ENCODE peak calls at places on chromosomes 12 and 14, in five cellular contexts. One of them, this sample, is unnamed.

GRCh38 chr14:54784657-54785056 is 118.0 kb downstream of the GCH1 start:
- DNase-seq in mesenchymal stem cell: no peak
- DNase-seq in H9: no peak
- DNase-seq in H1: no peak
- DNase-seq in neuronal stem cell: no peak
- DNase-seq in this sample: no peak

GRCh38 chr12:1830401-1830845 is 10.1 kb downstream of the LRTM2 start:
- DNase-seq in neuronal stem cell: no peak
- DNase-seq in mesenchymal stem cell: no peak
- DNase-seq in H1: no peak
- DNase-seq in H9: no peak
- DNase-seq in this sample: no peak

GRCh38 chr14:25909361-25909760 is 688.5 kb downstream of the NOVA1 start:
- DNase-seq in neuronal stem cell: no peak
- DNase-seq in H9: no peak
- DNase-seq in mesenchymal stem cell: no peak
- DNase-seq in H1: no peak
- DNase-seq in this sample: no peak

GRCh38 chr14:105419305-105420091 is at the start of gene MTA1:
- DNase-seq in neuronal stem cell: peak
- DNase-seq in H1: no peak
- DNase-seq in mesenchymal stem cell: peak
- DNase-seq in H9: no peak
- DNase-seq in this sample: peak

GRCh38 chr12:118190266-118190665 is 54.3 kb downstream of the PEBP1 start:
- DNase-seq in neuronal stem cell: no peak
- DNase-seq in H9: no peak
- DNase-seq in mesenchymal stem cell: peak
- DNase-seq in H1: no peak
- DNase-seq in this sample: no peak

GRCh38 chr12:4540633-4541032 is 1.9 kb downstream of the RAD51AP1 start:
- DNase-seq in neuronal stem cell: no peak
- DNase-seq in mesenchymal stem cell: no peak
- DNase-seq in H1: no peak
- DNase-seq in H9: no peak
- DNase-seq in this sample: no peak

GRCh38 chr14:33457617-33458016 is 493.3 kb downstream of the EGLN3 start:
- DNase-seq in H1: no peak
- DNase-seq in mesenchymal stem cell: no peak
- DNase-seq in neuronal stem cell: no peak
- DNase-seq in H9: no peak
- DNase-seq in this sample: no peak

GRCh38 chr12:1572731-1573130 is 21.6 kb downstream of the FBXL14 start:
- DNase-seq in H1: no peak
- DNase-seq in mesenchymal stem cell: no peak
- DNase-seq in neuronal stem cell: no peak
- DNase-seq in H9: no peak
- DNase-seq in this sample: no peak

GRCh38 chr12:52260351-52261210 is 13.9 kb upstream of the KRT86 start:
- DNase-seq in neuronal stem cell: no peak
- DNase-seq in mesenchymal stem cell: no peak
- DNase-seq in H1: no peak
- DNase-seq in H9: no peak
- DNase-seq in this sample: no peak

GRCh38 chr14:65230287-65230728 is 128.0 kb upstream of the MAX start:
- DNase-seq in neuronal stem cell: no peak
- DNase-seq in H1: no peak
- DNase-seq in H9: no peak
- DNase-seq in mesenchymal stem cell: no peak
- DNase-seq in this sample: no peak

GRCh38 chr12:54740882-54741281 is 92.7 kb upstream of the DCD start:
- DNase-seq in mesenchymal stem cell: no peak
- DNase-seq in H9: no peak
- DNase-seq in H1: no peak
- DNase-seq in neuronal stem cell: no peak
- DNase-seq in this sample: no peak

GRCh38 chr12:95169368-95169767 is 47.9 kb downstream of the FGD6 start:
- DNase-seq in H1: no peak
- DNase-seq in mesenchymal stem cell: peak
- DNase-seq in neuronal stem cell: no peak
- DNase-seq in H9: no peak
- DNase-seq in this sample: peak

GRCh38 chr14:70585221-70585620 is 15.2 kb downstream of the MED6 start:
- DNase-seq in H9: no peak
- DNase-seq in H1: no peak
- DNase-seq in neuronal stem cell: no peak
- DNase-seq in mesenchymal stem cell: no peak
- DNase-seq in this sample: no peak

GRCh38 chr14:75711134-75711795 is 50.2 kb downstream of the TTLL5 start:
- DNase-seq in H9: no peak
- DNase-seq in H1: no peak
- DNase-seq in mesenchymal stem cell: peak
- DNase-seq in neuronal stem cell: peak
- DNase-seq in this sample: no peak

GRCh38 chr14:64504310-64504896 is at the start of gene ZBTB1:
- DNase-seq in H1: peak
- DNase-seq in H9: peak
- DNase-seq in mesenchymal stem cell: peak
- DNase-seq in neuronal stem cell: peak
- DNase-seq in this sample: peak

GRCh38 chr12:130952106-130952505 is 1.6 kb upstream of the ADGRD1 start:
- DNase-seq in neuronal stem cell: no peak
- DNase-seq in mesenchymal stem cell: no peak
- DNase-seq in H9: no peak
- DNase-seq in H1: no peak
- DNase-seq in this sample: no peak

GRCh38 chr14:71346685-71347084 is 439.4 kb downstream of the PCNX1 start:
- DNase-seq in H1: no peak
- DNase-seq in neuronal stem cell: no peak
- DNase-seq in mesenchymal stem cell: no peak
- DNase-seq in H9: no peak
- DNase-seq in this sample: no peak

GRCh38 chr12:131929530-131930456 is 717 bp downstream of the PUS1 start:
- DNase-seq in neuronal stem cell: no peak
- DNase-seq in H1: no peak
- DNase-seq in H9: peak
- DNase-seq in mesenchymal stem cell: peak
- DNase-seq in this sample: no peak

GRCh38 chr14:35405304-35405996 is 901 bp upstream of the NFKBIA start:
- DNase-seq in neuronal stem cell: no peak
- DNase-seq in H9: no peak
- DNase-seq in mesenchymal stem cell: no peak
- DNase-seq in H1: no peak
- DNase-seq in this sample: no peak

GRCh38 chr14:73262427-73263183 is 25.3 kb downstream of the PAPLN start:
- DNase-seq in H1: no peak
- DNase-seq in H9: no peak
- DNase-seq in neuronal stem cell: no peak
- DNase-seq in mesenchymal stem cell: no peak
- DNase-seq in this sample: no peak

GRCh38 chr12:58657175-58657574 is 263.1 kb downstream of the LRIG3 start:
- DNase-seq in neuronal stem cell: no peak
- DNase-seq in mesenchymal stem cell: no peak
- DNase-seq in H9: no peak
- DNase-seq in H1: no peak
- DNase-seq in this sample: no peak

GRCh38 chr12:123973552-123974341 is 732 bp downstream of the ZNF664 start:
- DNase-seq in mesenchymal stem cell: no peak
- DNase-seq in H1: no peak
- DNase-seq in H9: peak
- DNase-seq in neuronal stem cell: peak
- DNase-seq in this sample: peak

GRCh38 chr12:2958432-2959193 is 584 bp upstream of the TEAD4 start:
- DNase-seq in H1: no peak
- DNase-seq in mesenchymal stem cell: peak
- DNase-seq in neuronal stem cell: peak
- DNase-seq in H9: peak
- DNase-seq in this sample: peak

GRCh38 chr12:208813-209212 is 5.1 kb downstream of the SLC6A12 start:
- DNase-seq in mesenchymal stem cell: no peak
- DNase-seq in H9: no peak
- DNase-seq in H1: no peak
- DNase-seq in neuronal stem cell: no peak
- DNase-seq in this sample: no peak

GRCh38 chr12:57280234-57281062 is 29.5 kb upstream of the STAC3 start:
- DNase-seq in H1: no peak
- DNase-seq in H9: peak
- DNase-seq in neuronal stem cell: no peak
- DNase-seq in mesenchymal stem cell: peak
- DNase-seq in this sample: peak

GRCh38 chr12:1794440-1795090 is 25.8 kb upstream of the LRTM2 start:
- DNase-seq in neuronal stem cell: no peak
- DNase-seq in H9: peak
- DNase-seq in mesenchymal stem cell: no peak
- DNase-seq in H1: no peak
- DNase-seq in this sample: no peak

GRCh38 chr14:97603201-97603600 is 806.0 kb downstream of the VRK1 start:
- DNase-seq in H9: no peak
- DNase-seq in mesenchymal stem cell: no peak
- DNase-seq in H1: no peak
- DNase-seq in neuronal stem cell: no peak
- DNase-seq in this sample: no peak

GRCh38 chr12:121184425-121184824 is 25.5 kb upstream of the P2RX4 start:
- DNase-seq in H9: peak
- DNase-seq in H1: no peak
- DNase-seq in neuronal stem cell: no peak
- DNase-seq in mesenchymal stem cell: no peak
- DNase-seq in this sample: peak

GRCh38 chr14:104223101-104223809 is 84.9 kb downstream of the KIF26A start:
- DNase-seq in H1: no peak
- DNase-seq in mesenchymal stem cell: peak
- DNase-seq in neuronal stem cell: no peak
- DNase-seq in H9: no peak
- DNase-seq in this sample: no peak

GRCh38 chr12:122732611-122733010 is 2.0 kb upstream of the HCAR1 start:
- DNase-seq in mesenchymal stem cell: no peak
- DNase-seq in H1: no peak
- DNase-seq in H9: no peak
- DNase-seq in neuronal stem cell: no peak
- DNase-seq in this sample: peak

GRCh38 chr14:100471451-100472093 is 115.6 kb downstream of the BEGAIN start:
- DNase-seq in mesenchymal stem cell: no peak
- DNase-seq in H1: no peak
- DNase-seq in neuronal stem cell: no peak
- DNase-seq in H9: no peak
- DNase-seq in this sample: peak

GRCh38 chr12:85856966-85857365 is 17.1 kb upstream of the NTS start:
- DNase-seq in mesenchymal stem cell: no peak
- DNase-seq in H9: no peak
- DNase-seq in H1: no peak
- DNase-seq in neuronal stem cell: no peak
- DNase-seq in this sample: no peak

GRCh38 chr12:57133013-57133569 is 4.8 kb downstream of the LRP1 start:
- DNase-seq in H9: no peak
- DNase-seq in mesenchymal stem cell: no peak
- DNase-seq in neuronal stem cell: no peak
- DNase-seq in H1: no peak
- DNase-seq in this sample: peak

GRCh38 chr14:72434856-72435255 is 459.0 kb downstream of the DPF3 start:
- DNase-seq in neuronal stem cell: no peak
- DNase-seq in H9: no peak
- DNase-seq in H1: no peak
- DNase-seq in mesenchymal stem cell: no peak
- DNase-seq in this sample: peak

DNA sequence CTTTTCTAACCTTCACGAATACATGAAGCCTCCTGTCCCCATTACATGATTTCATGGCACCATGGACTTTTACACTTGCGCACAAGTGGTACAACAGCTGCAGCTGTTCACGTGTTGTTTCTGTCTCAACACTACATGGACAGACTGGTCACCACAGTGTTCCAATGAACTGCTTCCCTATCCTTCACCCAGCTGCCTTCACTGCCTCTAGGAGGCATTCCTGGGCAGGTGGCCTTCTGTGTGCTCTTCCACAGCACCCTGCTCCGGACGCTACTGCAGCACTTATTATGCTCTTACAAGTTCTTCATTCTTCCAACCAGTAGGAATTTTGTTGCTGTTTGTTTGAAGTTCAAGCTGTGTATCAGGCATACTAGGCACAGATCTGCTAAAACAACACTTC is 1.5 kb downstream of the MTERF2 start:
- DNase-seq in mesenchymal stem cell: no peak
- DNase-seq in H1: no peak
- DNase-seq in neuronal stem cell: no peak
- DNase-seq in H9: no peak
- DNase-seq in this sample: peak
- H2BK12ac ChIP-seq in mesenchymal stem cell: no peak
- H2BK12ac ChIP-seq in H1: no peak
- H2BK12ac ChIP-seq in neuronal stem cell: no peak
- H2BK12ac ChIP-seq in H9: no peak
- H2BK12ac ChIP-seq in this sample: no peak

DNA sequence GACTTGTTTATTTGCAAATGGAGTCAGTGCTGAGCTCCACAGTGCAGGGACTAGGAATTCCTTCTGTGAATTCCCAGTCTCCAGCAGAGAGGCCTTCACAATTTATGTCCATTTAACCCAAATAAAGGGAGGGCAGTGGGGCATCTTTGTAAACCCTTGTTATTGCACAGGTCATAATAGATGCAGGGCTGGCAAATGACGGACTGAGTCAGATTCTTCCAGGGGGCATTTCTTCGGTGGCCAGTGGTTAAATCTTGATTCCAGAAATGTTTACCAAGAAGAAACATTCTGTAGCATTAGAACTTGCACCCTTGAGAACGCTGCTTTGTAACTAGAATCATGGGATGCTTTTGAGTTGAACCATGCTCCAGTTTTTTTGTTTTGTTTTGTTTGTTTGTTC is 74.0 kb upstream of the TBX3 start:
- DNase-seq in neuronal stem cell: no peak
- DNase-seq in H1: no peak
- DNase-seq in mesenchymal stem cell: no peak
- DNase-seq in H9: no peak
- DNase-seq in this sample: no peak
- H2BK12ac ChIP-seq in neuronal stem cell: no peak
- H2BK12ac ChIP-seq in H1: no peak
- H2BK12ac ChIP-seq in mesenchymal stem cell: no peak
- H2BK12ac ChIP-seq in H9: no peak
- H2BK12ac ChIP-seq in this sample: peak

GRCh38 chr12:14216405-14217294 is 148.8 kb upstream of the ATF7IP start:
- DNase-seq in H1: no peak
- DNase-seq in mesenchymal stem cell: peak
- DNase-seq in neuronal stem cell: no peak
- DNase-seq in H9: no peak
- DNase-seq in this sample: no peak
- H2BK12ac ChIP-seq in H1: no peak
- H2BK12ac ChIP-seq in mesenchymal stem cell: no peak
- H2BK12ac ChIP-seq in neuronal stem cell: no peak
- H2BK12ac ChIP-seq in H9: no peak
- H2BK12ac ChIP-seq in this sample: no peak

DNA sequence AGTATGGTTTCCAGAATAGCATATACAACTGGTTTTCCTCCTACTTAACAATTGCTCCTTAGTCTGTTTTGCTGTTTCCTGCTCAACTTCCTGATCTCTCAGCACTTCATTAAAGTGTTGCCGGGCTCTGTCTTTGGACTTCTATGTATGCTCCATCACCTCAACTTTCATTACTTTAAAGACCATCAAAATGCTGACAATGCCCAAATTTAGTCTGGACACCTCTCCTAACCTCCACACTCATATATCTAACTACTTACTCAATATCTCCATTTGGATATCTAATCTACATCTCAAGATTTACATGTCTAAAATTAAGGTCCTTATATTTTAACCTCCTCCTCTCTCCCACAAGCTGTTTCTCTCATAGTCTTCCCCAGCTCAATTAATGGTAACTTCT is 54.4 kb upstream of the LGR5 start:
- DNase-seq in neuronal stem cell: no peak
- DNase-seq in mesenchymal stem cell: no peak
- DNase-seq in H1: no peak
- DNase-seq in H9: no peak
- DNase-seq in this sample: no peak
- H2BK12ac ChIP-seq in neuronal stem cell: no peak
- H2BK12ac ChIP-seq in mesenchymal stem cell: no peak
- H2BK12ac ChIP-seq in H1: no peak
- H2BK12ac ChIP-seq in H9: no peak
- H2BK12ac ChIP-seq in this sample: no peak